ENCODE peak calls at places on chromosomes 5 and 9, in ten cellular contexts. M, S, Y, U, Z, A, L, X, N and O are unnamed samples.

GRCh38 chr5:66744040-66744439 is 147.8 kb downstream of the MAST4 start:
- DNase-seq in L (no peak), M (no peak), U (no peak), Y (no peak), X (no peak), A (peak; percentile 88), N (no peak), S (no peak), Z (no peak), O (no peak)

GRCh38 chr5:74275204-74275992 is 365.1 kb downstream of the ENC1 start:
- DNase-seq in X (no peak), L (no peak), N (no peak), Y (no peak), U (no peak), Z (no peak), A (peak; percentile 15), M (no peak), S (no peak), O (no peak)

GRCh38 chr5:89243611-89244010 is 360.6 kb upstream of the MEF2C start:
- DNase-seq in S (no peak), Z (no peak), L (no peak), Y (no peak), U (no peak), M (no peak), A (no peak), N (no peak), X (no peak), O (no peak)

GRCh38 chr9:83978992-83979811 is 813 bp downstream of the HNRNPK start:
- DNase-seq in Y (peak; percentile 43), X (peak; percentile 49), N (no peak), S (peak; percentile 81), U (peak; percentile 87), Z (peak; percentile 79), M (no peak), L (peak; percentile 90), A (peak; percentile 89), O (peak; percentile 58)

GRCh38 chr5:168415971-168416370 is 70.3 kb upstream of the RARS1 start:
- DNase-seq in L (no peak), N (no peak), Y (no peak), A (no peak), M (no peak), Z (no peak), U (no peak), S (no peak), X (no peak), O (no peak)

GRCh38 chr9:128723352-128723865 is 518 bp downstream of the ZDHHC12 start:
- DNase-seq in X (no peak), S (no peak), A (no peak), Z (no peak), M (no peak), L (peak; percentile 25), Y (peak; percentile 12), N (no peak), U (no peak), O (no peak)

GRCh38 chr9:4334439-4334838 is 34.6 kb upstream of the GLIS3 start:
- DNase-seq in X (no peak), U (peak; percentile 81), Y (no peak), M (no peak), S (no peak), N (peak; percentile 85), L (peak; percentile 96), Z (no peak), A (peak; percentile 54), O (no peak)

GRCh38 chr9:35406183-35406959 is 83.5 kb upstream of the RUSC2 start:
- DNase-seq in L (no peak), X (no peak), A (peak; percentile 7), Y (no peak), Z (no peak), M (no peak), U (no peak), N (no peak), S (no peak), O (no peak)

GRCh38 chr5:159712672-159713071 is 203.6 kb upstream of the ADRA1B start:
- DNase-seq in S (no peak), U (no peak), L (no peak), Z (no peak), A (no peak), N (no peak), X (no peak), M (no peak), Y (no peak), O (no peak)

GRCh38 chr5:83450840-83451239 is 20.7 kb upstream of the VCAN start:
- DNase-seq in L (no peak), Y (no peak), M (no peak), X (no peak), S (no peak), N (no peak), A (peak; percentile 46), U (no peak), Z (no peak), O (no peak)

GRCh38 chr5:81140942-81141341 is 92.2 kb upstream of the CKMT2 start:
- DNase-seq in Y (no peak), U (no peak), L (peak; percentile 61), X (no peak), Z (no peak), N (no peak), A (peak; percentile 32), M (no peak), S (no peak), O (peak; percentile 27)

GRCh38 chr5:172403191-172403794 is 51.0 kb downstream of the SH3PXD2B start:
- DNase-seq in S (no peak), Y (no peak), Z (no peak), A (peak; percentile 97), M (no peak), U (no peak), L (no peak), X (no peak), N (no peak), O (peak; percentile 75)

GRCh38 chr9:71620806-71621205 is 147.5 kb downstream of the CEMIP2 start:
- DNase-seq in U (no peak), X (no peak), S (no peak), L (no peak), Y (no peak), A (no peak), N (no peak), M (no peak), Z (no peak), O (no peak)

GRCh38 chr5:5572983-5573797 is 150.7 kb downstream of the ICE1 start:
- DNase-seq in X (no peak), S (no peak), Z (no peak), U (no peak), M (no peak), L (no peak), A (no peak), N (no peak), Y (no peak), O (no peak)

GRCh38 chr9:110072597-110073355 is 135.2 kb downstream of the C9orf152 start:
- DNase-seq in U (no peak), Z (no peak), Y (no peak), L (no peak), N (no peak), M (no peak), X (no peak), A (no peak), S (no peak), O (no peak)

GRCh38 chr5:175195698-175196656 is 248.0 kb downstream of the DRD1 start:
- DNase-seq in U (no peak), N (no peak), L (no peak), Y (peak; percentile 18), X (no peak), Z (no peak), S (no peak), M (no peak), A (no peak), O (no peak)

GRCh38 chr5:14036514-14036913 is 92.0 kb upstream of the DNAH5 start:
- DNase-seq in Z (no peak), A (no peak), U (no peak), S (peak; percentile 72), Y (peak; percentile 73), M (no peak), L (peak; percentile 45), N (no peak), X (peak; percentile 52), O (no peak)

GRCh38 chr9:76092572-76092971 is 202.1 kb downstream of the PCSK5 start:
- DNase-seq in S (no peak), Y (no peak), Z (no peak), U (no peak), L (no peak), M (no peak), X (no peak), N (peak; percentile 1), A (no peak), O (no peak)

GRCh38 chr9:26656003-26656940 is 236.3 kb downstream of the CAAP1 start:
- DNase-seq in N (peak; percentile 10), A (no peak), U (peak; percentile 79), S (peak; percentile 0), X (peak; percentile 27), M (no peak), Y (peak; percentile 23), L (peak; percentile 14), Z (no peak), O (no peak)

GRCh38 chr9:98226516-98226915 is 28.9 kb downstream of the TBC1D2 start:
- DNase-seq in Z (no peak), U (no peak), L (no peak), S (no peak), M (no peak), Y (no peak), X (no peak), A (peak; percentile 34), N (no peak), O (peak; percentile 19)

GRCh38 chr5:122153774-122154173 is 24.4 kb downstream of the ZNF474 start:
- DNase-seq in L (no peak), S (no peak), Z (no peak), A (no peak), M (no peak), X (no peak), N (no peak), U (no peak), Y (no peak), O (no peak)